ENCODE peak calls at places on chromosome 19, in five cellular contexts. K is AG10803, T is cardiac muscle cell, P is GM20000, L is kidney epithelial cell. D is an unnamed sample.

GRCh38 chr19:46206176-46206575 is 23.4 kb upstream of the IGFL1 start:
- DNase-seq in K (no peak), T (no peak), P (no peak), L (no peak), D (no peak)

GRCh38 chr19:29269641-29270040 is 56.7 kb upstream of the UQCRFS1 start:
- DNase-seq in K (no peak), T (no peak), P (no peak), L (no peak), D (no peak)

GRCh38 chr19:53424968-53425597 is 6.7 kb upstream of the ZNF761 start:
- DNase-seq in K (peak; percentile 63), T (peak; percentile 83), P (peak; percentile 45), L (no peak), D (peak; percentile 31)

GRCh38 chr19:7865262-7865911 is 8.8 kb downstream of the PRR36 start:
- DNase-seq in K (no peak), T (no peak), P (no peak), L (no peak), D (no peak)

GRCh38 chr19:45424191-45425058 is 708 bp upstream of the ERCC1 start:
- DNase-seq in K (peak; percentile 92), T (peak; percentile 92), P (peak; percentile 47), L (peak; percentile 90), D (no peak)

GRCh38 chr19:2631213-2631821 is 71.2 kb downstream of the GNG7 start:
- DNase-seq in K (peak; percentile 5), T (peak; percentile 42), P (no peak), L (no peak), D (peak; percentile 16)

GRCh38 chr19:858868-859843 is at the start of gene CFD:
- DNase-seq in K (no peak), T (no peak), P (no peak), L (no peak), D (no peak)

GRCh38 chr19:2575734-2576481 is 100.0 kb downstream of the GADD45B start:
- DNase-seq in K (peak; percentile 94), T (peak; percentile 95), P (no peak), L (no peak), D (no peak)

GRCh38 chr19:39413903-39414608 is 1.6 kb downstream of the PLEKHG2 start:
- DNase-seq in K (peak; percentile 40), T (no peak), P (no peak), L (no peak), D (no peak)

GRCh38 chr19:55066107-55066709 is 3.3 kb upstream of the RDH13 start:
- DNase-seq in K (no peak), T (no peak), P (no peak), L (no peak), D (no peak)

GRCh38 chr19:55481148-55482127 is 3.5 kb upstream of the NAT14 start:
- DNase-seq in K (no peak), T (no peak), P (no peak), L (no peak), D (no peak)

GRCh38 chr19:45215391-45216191 is 29.6 kb downstream of the EXOC3L2 start:
- DNase-seq in K (no peak), T (no peak), P (no peak), L (peak; percentile 2), D (no peak)

GRCh38 chr19:46766569-46767317 is 20.5 kb upstream of the STRN4 start:
- DNase-seq in K (no peak), T (peak; percentile 47), P (peak; percentile 69), L (no peak), D (peak; percentile 44)

GRCh38 chr19:53037101-53038097 is 7.1 kb upstream of the ERVV-2 start:
- DNase-seq in K (peak; percentile 11), T (peak; percentile 67), P (peak; percentile 59), L (no peak), D (no peak)

GRCh38 chr19:53156888-53157287 is 2.0 kb downstream of the ZNF347 start:
- DNase-seq in K (no peak), T (no peak), P (no peak), L (no peak), D (no peak)

GRCh38 chr19:16801599-16801998 is 27.6 kb upstream of the SIN3B start:
- DNase-seq in K (peak; percentile 53), T (peak; percentile 47), P (no peak), L (peak; percentile 9), D (no peak)

GRCh38 chr19:43872547-43873336 is 45.6 kb downstream of the ZNF283 start:
- DNase-seq in K (peak; percentile 5), T (peak; percentile 4), P (no peak), L (no peak), D (no peak)

GRCh38 chr19:43739836-43740235 is 14.9 kb downstream of the SMG9 start:
- DNase-seq in K (no peak), T (no peak), P (no peak), L (no peak), D (no peak)

DNA sequence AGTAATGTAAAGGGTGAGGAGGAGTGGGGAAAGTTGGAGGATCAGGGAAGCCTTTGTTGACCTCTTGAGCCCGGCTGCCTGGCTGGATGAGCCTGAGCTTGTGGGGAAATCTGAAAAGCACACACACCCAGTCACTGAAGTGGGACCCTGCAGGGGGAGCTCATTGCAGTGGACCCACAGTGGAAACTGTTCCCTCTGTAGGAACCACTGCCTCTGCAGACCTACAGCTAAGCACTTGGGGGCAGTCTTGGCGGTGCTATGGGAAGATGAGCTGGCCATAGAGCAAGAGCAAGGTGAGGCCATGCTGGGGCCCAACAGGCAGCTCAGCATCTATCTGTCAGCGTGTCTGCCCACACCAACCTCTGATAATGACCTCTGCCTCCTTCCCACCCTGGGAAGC is 294.8 kb downstream of the TSHZ3 start:
- DNase-seq in K (peak; percentile 63), T (peak; percentile 78), P (no peak), L (peak; percentile 25), D (no peak)
- TF ChIP-seq CTCF in K (peak; percentile 80), T (peak; percentile 76), P (no peak), L (peak; percentile 75), D (no peak)

GRCh38 chr19:34241513-34242337 is 12.6 kb upstream of the GARRE1 start:
- DNase-seq in K (no peak), T (no peak), P (no peak), L (no peak), D (no peak)
- TF ChIP-seq CTCF in K (peak; percentile 13), T (peak; percentile 38), P (no peak), L (peak; percentile 77), D (no peak)

DNA sequence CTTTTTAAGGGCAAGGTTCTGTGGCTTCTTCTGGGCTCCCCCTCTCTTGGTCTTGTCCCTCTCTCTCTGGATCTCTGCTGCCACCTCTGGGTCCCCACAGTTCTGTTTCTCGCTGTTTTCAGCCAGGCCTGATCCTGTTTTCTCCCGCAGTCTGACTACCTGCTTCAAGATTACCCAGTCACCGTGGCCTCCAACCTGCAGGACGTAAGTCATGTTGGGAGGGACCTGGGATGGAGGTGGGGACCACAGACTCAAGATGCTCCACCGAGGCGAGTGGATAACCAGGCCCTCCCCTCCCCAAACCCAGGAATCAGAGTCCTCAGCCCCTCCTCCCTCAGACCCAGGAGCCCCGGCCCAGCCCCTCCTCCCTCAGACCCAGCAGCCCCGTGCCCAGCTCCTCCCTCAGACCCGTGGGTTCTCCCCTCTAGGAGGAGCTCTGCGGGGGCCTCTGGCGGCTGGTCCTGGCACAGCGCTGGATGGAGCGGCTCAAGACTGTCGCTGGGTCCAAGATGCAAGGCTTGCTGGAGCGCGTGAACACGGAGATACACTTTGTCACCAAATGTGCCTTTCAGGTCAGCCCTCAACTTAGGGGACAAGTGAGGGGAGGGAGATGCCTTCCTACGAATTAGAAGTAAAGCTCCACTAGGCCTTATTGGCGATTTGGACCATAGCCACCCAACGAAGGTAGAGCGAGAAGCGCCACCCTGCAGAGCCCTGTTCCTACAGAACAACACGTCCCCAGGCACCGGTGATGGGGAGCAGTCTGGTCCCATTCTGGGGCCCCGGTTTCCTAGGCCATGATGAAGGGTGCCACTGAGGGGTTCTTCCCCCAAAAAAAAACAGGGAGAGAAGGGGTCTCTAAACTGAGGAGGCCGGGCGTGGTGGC is 2.2 kb downstream of the FLT3LG start:
- DNase-seq in K (no peak), T (peak; percentile 53), P (peak; percentile 62), L (no peak), D (no peak)
- TF ChIP-seq CTCF in K (peak; percentile 60), T (peak; percentile 68), P (peak; percentile 55), L (peak; percentile 87), D (no peak)

GRCh38 chr19:18515959-18516358 is 5.9 kb downstream of the ELL start:
- DNase-seq in K (no peak), T (no peak), P (no peak), L (no peak), D (no peak)

GRCh38 chr19:18518639-18519038 is 3.2 kb downstream of the ELL start:
- DNase-seq in K (no peak), T (no peak), P (no peak), L (no peak), D (no peak)

GRCh38 chr19:18517606-18518005 is 4.3 kb downstream of the ELL start:
- DNase-seq in K (no peak), T (no peak), P (no peak), L (no peak), D (no peak)

GRCh38 chr19:18513868-18514267 is 8.0 kb downstream of the ELL start:
- DNase-seq in K (peak; percentile 46), T (peak; percentile 20), P (no peak), L (no peak), D (no peak)

DNA sequence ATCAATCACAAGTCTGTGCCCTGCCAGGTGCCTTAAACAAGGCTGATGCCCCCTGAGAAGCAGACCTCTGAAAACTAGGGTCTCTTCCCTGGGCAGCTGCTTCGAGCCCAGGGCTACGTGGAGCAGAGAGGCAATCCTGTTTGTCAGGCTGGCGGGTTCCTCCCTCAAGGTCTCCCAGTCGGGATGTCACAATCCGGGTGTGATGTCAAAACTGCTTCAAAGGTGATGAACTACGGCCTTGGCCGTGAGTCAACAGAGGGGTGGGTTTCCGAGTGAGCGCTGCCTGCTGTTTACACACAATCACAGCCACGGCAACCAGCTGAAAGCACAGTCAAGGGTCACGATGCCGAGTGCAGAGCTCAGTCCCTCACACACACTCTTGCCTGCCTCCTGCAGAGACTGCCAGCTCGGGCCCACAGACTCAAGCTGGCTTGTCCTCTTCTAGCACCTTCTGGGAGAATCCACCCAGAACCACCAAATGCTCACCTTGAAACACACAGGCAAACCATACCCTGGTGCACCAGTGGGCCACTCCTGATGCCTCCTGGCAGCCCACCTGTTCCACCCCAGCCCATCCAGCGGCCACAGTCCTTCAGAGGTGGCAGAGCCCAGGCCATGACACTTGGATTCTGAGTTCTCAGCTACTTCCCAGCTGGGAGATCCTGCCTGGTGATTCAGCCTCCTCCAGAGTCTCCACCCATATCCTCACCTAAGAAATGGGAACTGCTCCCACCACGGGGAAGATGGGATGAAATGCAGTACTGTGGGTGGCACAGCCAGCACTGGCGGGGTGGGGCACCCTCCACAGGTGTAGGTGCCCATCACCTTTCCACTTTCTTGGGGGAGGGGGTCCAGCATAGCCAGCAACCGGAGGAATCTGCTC is 6.8 kb downstream of the ELL start:
- DNase-seq in K (peak; percentile 31), T (peak; percentile 87), P (no peak), L (peak; percentile 37), D (no peak)
- TF ChIP-seq CTCF in K (no peak), T (no peak), P (no peak), L (no peak), D (no peak)